ENCODE peak calls at places on chromosome 9, in nine cellular contexts. F is upper lobe of right lung, E is GM23338, A is PC-3, G is GM23248, I is prostate gland, S is right atrium auricular region, O is left ventricle myocardium inferior, X is heart left ventricle. P is an unnamed sample.
A peak's percentile ranks its signal among the peaks of the same experiment; 100 is the strongest.

GRCh38 chr9:136460772-136461325 is 21.2 kb upstream of the INPP5E start:
- DNase-seq in X (no peak), E (no peak), A (no peak), S (no peak), O (no peak), I (no peak), F (no peak), G (no peak), P (no peak)

GRCh38 chr9:122807271-122807900 is 7.5 kb downstream of the OR1K1 start:
- DNase-seq in S (no peak), O (no peak), G (peak; percentile 77), X (no peak), E (no peak), I (no peak), F (no peak), A (no peak), P (no peak)

GRCh38 chr9:109986423-109987055 is 206.5 kb downstream of the PALM2AKAP2 start:
- DNase-seq in A (peak; percentile 69), I (no peak), G (peak; percentile 88), S (no peak), O (no peak), F (no peak), X (no peak), E (no peak), P (no peak)

GRCh38 chr9:77534376-77535057 is 113.6 kb downstream of the GNA14 start:
- DNase-seq in S (no peak), F (no peak), X (no peak), O (no peak), I (no peak), E (peak; percentile 75), A (no peak), G (no peak), P (no peak)

GRCh38 chr9:124747065-124747464 is 24.0 kb downstream of the NR6A1 start:
- DNase-seq in E (no peak), X (no peak), S (no peak), O (no peak), F (no peak), A (no peak), I (no peak), G (no peak), P (no peak)

GRCh38 chr9:93857528-93857927 is 97.6 kb downstream of the BARX1 start:
- DNase-seq in G (no peak), A (no peak), O (no peak), F (no peak), X (no peak), S (no peak), E (no peak), I (no peak), P (no peak)

GRCh38 chr9:124574944-124575343 is 67.7 kb upstream of the NR5A1 start:
- DNase-seq in S (no peak), A (peak; percentile 80), X (no peak), I (no peak), E (no peak), O (no peak), F (no peak), G (peak; percentile 95), P (no peak)

GRCh38 chr9:135506327-135507103 is 6.0 kb downstream of the MRPS2 start:
- DNase-seq in G (no peak), O (no peak), E (peak; percentile 39), S (no peak), X (no peak), F (peak; percentile 58), A (no peak), I (no peak), P (no peak)

GRCh38 chr9:107648153-107648716 is 158.7 kb upstream of the KLF4 start:
- DNase-seq in F (no peak), E (no peak), A (no peak), X (no peak), G (peak; percentile 52), S (no peak), I (no peak), O (no peak), P (no peak)

GRCh38 chr9:101458955-101459631 is 23.5 kb upstream of the ALDOB start:
- DNase-seq in I (peak; percentile 49), G (peak; percentile 80), O (no peak), F (no peak), E (peak; percentile 92), A (peak; percentile 71), X (no peak), S (no peak), P (no peak)

GRCh38 chr9:96555567-96556386 is 63.9 kb downstream of the CDC14B start:
- DNase-seq in I (no peak), F (no peak), X (no peak), A (no peak), E (no peak), G (peak; percentile 88), S (no peak), O (no peak), P (no peak)

GRCh38 chr9:73583590-73583989 is 431.9 kb downstream of the ANXA1 start:
- DNase-seq in S (no peak), O (no peak), X (no peak), E (no peak), G (peak; percentile 6), I (no peak), F (no peak), A (peak; percentile 14), P (no peak)

GRCh38 chr9:136254381-136255165 is 9.0 kb upstream of the QSOX2 start:
- DNase-seq in A (no peak), S (no peak), O (no peak), I (no peak), G (no peak), E (no peak), F (no peak), X (no peak), P (no peak)

DNA sequence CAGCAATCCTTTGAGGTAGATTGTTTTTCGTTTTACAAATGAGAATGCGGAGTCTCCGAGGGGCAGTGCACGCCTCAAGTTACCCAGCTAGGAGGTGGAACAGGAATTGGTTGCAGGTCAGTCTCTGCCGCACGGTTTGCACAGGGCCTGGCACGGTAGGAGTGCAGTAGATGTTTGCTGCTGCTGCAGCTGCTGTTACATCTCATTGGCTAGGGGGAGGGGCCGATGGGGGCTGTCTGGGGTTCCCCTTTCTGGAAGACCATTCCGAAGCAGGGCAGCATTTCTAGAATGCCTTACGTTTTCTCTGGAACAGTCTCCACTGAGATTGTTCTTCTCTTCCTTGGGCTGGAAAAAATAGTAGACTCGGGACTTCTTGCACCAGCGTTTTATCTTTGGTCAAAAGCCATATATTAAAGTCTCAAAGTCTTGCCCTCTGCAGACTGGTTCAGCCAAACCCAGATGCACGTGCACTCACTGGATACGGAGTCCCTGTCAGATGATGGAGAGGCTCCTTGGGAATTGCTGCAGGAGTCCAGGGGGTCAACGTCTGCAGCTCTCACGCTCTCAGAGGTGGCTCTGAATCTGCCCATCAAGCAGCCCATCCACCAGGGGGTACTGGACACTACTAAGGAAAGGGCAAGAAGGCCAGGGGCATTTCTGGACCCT is 1.2 kb downstream of the USP20 start:
- DNase-seq in F (no peak), S (no peak), G (peak; percentile 24), I (no peak), O (no peak), E (peak; percentile 38), A (no peak), X (no peak), P (no peak)
- H3K4me1 ChIP-seq in F (peaks cover 20% of the 10 kb centered on the region), S (no peaks in the 10 kb centered on the region), G (peaks cover 39% of the 10 kb centered on the region), I (no peaks in the 10 kb centered on the region), O (peaks cover 40% of the 10 kb centered on the region), E (peaks cover 37% of the 10 kb centered on the region), A (peaks cover 33% of the 10 kb centered on the region), X (no peaks in the 10 kb centered on the region), P (peaks cover 54% of the 10 kb centered on the region)

DNA sequence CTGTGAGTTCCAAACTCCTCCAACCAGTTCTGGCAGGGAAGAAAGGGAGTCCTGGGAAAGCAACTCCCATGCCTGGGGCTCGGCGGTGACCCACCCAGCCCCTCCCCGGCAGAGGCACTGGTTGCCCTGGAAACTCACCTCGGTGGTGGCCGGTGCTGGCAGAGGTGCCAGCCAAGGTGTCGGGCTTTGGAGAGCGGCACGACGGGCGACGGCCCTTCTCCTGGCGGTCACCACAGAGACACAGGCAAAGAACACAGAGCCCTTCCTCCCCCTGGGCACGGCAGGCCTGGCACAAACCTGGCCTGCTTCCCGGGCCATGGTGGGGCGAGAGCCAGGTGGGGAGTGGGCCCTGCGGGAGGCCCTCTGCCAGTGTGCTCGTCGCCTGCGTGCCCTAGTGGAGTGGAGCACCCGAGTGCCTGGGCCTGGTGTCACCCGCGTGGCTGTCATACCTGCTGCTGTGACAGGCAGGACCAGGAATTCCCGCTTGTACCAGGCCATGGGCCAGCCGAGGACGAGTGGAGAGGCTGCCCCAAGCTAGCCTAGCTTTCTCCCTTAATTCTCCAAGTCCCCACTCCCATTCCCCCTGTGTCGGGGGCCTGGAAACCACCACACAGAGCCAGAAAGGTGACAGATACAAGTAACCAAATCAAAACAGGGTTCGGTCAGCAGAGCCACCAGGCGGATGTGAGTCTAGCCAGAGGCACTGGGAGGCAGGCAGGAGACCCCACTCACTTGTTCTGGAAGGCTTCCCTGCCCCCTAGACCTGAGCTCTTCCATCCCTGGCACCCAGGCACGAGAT is 8.2 kb upstream of the RALGDS start:
- DNase-seq in G (no peak), I (peak; percentile 57), F (no peak), A (no peak), X (peak; percentile 42), S (no peak), E (no peak), O (no peak), P (no peak)
- H3K27ac ChIP-seq in G (no peak overlapping the region), I (peak overlapping the region; percentile 50), F (peak overlapping the region; percentile 18), A (no peak overlapping the region), X (peak overlapping the region; percentile 56), S (peak overlapping the region; percentile 86), E (no peak overlapping the region), O (peak overlapping the region; percentile 80), P (no peak overlapping the region)

DNA sequence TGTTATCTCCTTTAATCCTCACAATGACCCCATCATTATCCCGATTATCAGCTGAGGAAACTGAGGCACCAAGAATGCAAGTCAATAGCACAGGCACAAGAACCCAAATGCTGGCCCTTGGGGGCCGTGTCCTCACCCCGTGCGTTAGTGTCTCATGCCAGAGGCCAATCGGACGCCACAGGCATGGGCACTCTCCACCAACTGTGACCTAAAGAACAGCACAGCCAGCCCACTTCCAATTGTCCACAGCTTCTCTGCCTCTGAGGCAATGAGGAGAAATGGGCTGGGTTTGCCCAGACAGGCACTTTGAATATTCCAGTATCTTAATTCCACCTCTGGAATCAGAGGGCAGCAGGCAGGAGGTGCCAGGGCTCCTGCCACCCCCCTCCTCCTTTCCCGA is 107.7 kb downstream of the ROR2 start:
- DNase-seq in A (no peak), S (no peak), I (no peak), O (no peak), G (no peak), F (no peak), X (no peak), E (no peak), P (no peak)
- H3K4me1 ChIP-seq in A (peaks cover 15% of the 10 kb centered on the region), S (no peaks in the 10 kb centered on the region), I (peaks cover 15% of the 10 kb centered on the region), O (peaks cover 27% of the 10 kb centered on the region), G (peaks cover 16% of the 10 kb centered on the region), F (peaks cover 16% of the 10 kb centered on the region), X (no peaks in the 10 kb centered on the region), E (peaks cover 13% of the 10 kb centered on the region), P (peaks cover 14% of the 10 kb centered on the region)

GRCh38 chr9:69107801-69108200 is 66.3 kb upstream of the TJP2 start:
- DNase-seq in G (no peak), O (no peak), I (no peak), S (no peak), F (no peak), X (no peak), A (no peak), E (peak; percentile 0), P (no peak)
- H3K27ac ChIP-seq in G (no peak overlapping the region), O (no peak overlapping the region), I (no peak overlapping the region), S (no peak overlapping the region), F (no peak overlapping the region), X (no peak overlapping the region), A (no peak overlapping the region), E (no peak overlapping the region), P (no peak overlapping the region)